ENCODE peak calls at places on chromosomes 13 and 19, in five cellular contexts. One of them, this sample, is unnamed.

GRCh38 chr19:928471-929259 is 2.8 kb downstream of the ARID3A start:
- DNase-seq in RWPE1: no peak
- DNase-seq in H9: peak
- DNase-seq in keratinocyte: no peak
- DNase-seq in mesothelial cell of epicardium: no peak
- DNase-seq in this sample: no peak

GRCh38 chr13:113109151-113110047 is 3.8 kb downstream of the F7 start:
- DNase-seq in keratinocyte: no peak
- DNase-seq in mesothelial cell of epicardium: no peak
- DNase-seq in RWPE1: no peak
- DNase-seq in H9: peak
- DNase-seq in this sample: no peak

GRCh38 chr19:19499272-19499995 is 15.9 kb downstream of the TSSK6 start:
- DNase-seq in RWPE1: no peak
- DNase-seq in keratinocyte: no peak
- DNase-seq in H9: no peak
- DNase-seq in mesothelial cell of epicardium: no peak
- DNase-seq in this sample: no peak

GRCh38 chr19:45815501-45816216 is 551 bp upstream of the RSPH6A start:
- DNase-seq in mesothelial cell of epicardium: peak
- DNase-seq in H9: peak
- DNase-seq in keratinocyte: no peak
- DNase-seq in RWPE1: no peak
- DNase-seq in this sample: peak

GRCh38 chr13:91326156-91326555 is 21.3 kb upstream of the MIR17HG start:
- DNase-seq in mesothelial cell of epicardium: no peak
- DNase-seq in keratinocyte: no peak
- DNase-seq in H9: no peak
- DNase-seq in RWPE1: no peak
- DNase-seq in this sample: no peak

GRCh38 chr19:33273881-33274662 is 28.3 kb downstream of the CEBPA start:
- DNase-seq in RWPE1: no peak
- DNase-seq in keratinocyte: peak
- DNase-seq in H9: no peak
- DNase-seq in mesothelial cell of epicardium: no peak
- DNase-seq in this sample: no peak

GRCh38 chr13:21203132-21203531 is 26.7 kb downstream of the MRPL57 start:
- DNase-seq in RWPE1: no peak
- DNase-seq in mesothelial cell of epicardium: no peak
- DNase-seq in H9: no peak
- DNase-seq in keratinocyte: no peak
- DNase-seq in this sample: no peak

GRCh38 chr19:29482855-29483640 is 42.7 kb upstream of the VSTM2B start:
- DNase-seq in H9: no peak
- DNase-seq in mesothelial cell of epicardium: no peak
- DNase-seq in RWPE1: no peak
- DNase-seq in keratinocyte: no peak
- DNase-seq in this sample: no peak

GRCh38 chr13:28499579-28499978 is 4.7 kb upstream of the FLT1 start:
- DNase-seq in mesothelial cell of epicardium: no peak
- DNase-seq in RWPE1: peak
- DNase-seq in keratinocyte: no peak
- DNase-seq in H9: no peak
- DNase-seq in this sample: no peak

GRCh38 chr13:24161010-24161775 is 673 bp downstream of the SPATA13 start:
- DNase-seq in RWPE1: peak
- DNase-seq in mesothelial cell of epicardium: peak
- DNase-seq in keratinocyte: no peak
- DNase-seq in H9: peak
- DNase-seq in this sample: no peak

GRCh38 chr19:41356984-41357739 is 3.4 kb upstream of the TGFB1 start:
- DNase-seq in H9: no peak
- DNase-seq in RWPE1: no peak
- DNase-seq in mesothelial cell of epicardium: no peak
- DNase-seq in keratinocyte: no peak
- DNase-seq in this sample: no peak

GRCh38 chr19:52691737-52692136 is 43.1 kb downstream of the ZNF611 start:
- DNase-seq in mesothelial cell of epicardium: no peak
- DNase-seq in H9: no peak
- DNase-seq in RWPE1: no peak
- DNase-seq in keratinocyte: no peak
- DNase-seq in this sample: no peak

GRCh38 chr13:100542546-100543156 is 45.9 kb downstream of the GGACT start:
- DNase-seq in mesothelial cell of epicardium: peak
- DNase-seq in keratinocyte: no peak
- DNase-seq in H9: peak
- DNase-seq in RWPE1: peak
- DNase-seq in this sample: no peak

GRCh38 chr13:40402931-40403412 is 263.5 kb downstream of the FOXO1 start:
- DNase-seq in mesothelial cell of epicardium: no peak
- DNase-seq in keratinocyte: no peak
- DNase-seq in RWPE1: peak
- DNase-seq in H9: no peak
- DNase-seq in this sample: no peak

GRCh38 chr19:51123381-51124186 is 1.1 kb upstream of the SIGLEC9 start:
- DNase-seq in mesothelial cell of epicardium: no peak
- DNase-seq in H9: no peak
- DNase-seq in RWPE1: no peak
- DNase-seq in keratinocyte: no peak
- DNase-seq in this sample: no peak

GRCh38 chr19:41357746-41358145 is 4.0 kb upstream of the TGFB1 start:
- DNase-seq in mesothelial cell of epicardium: no peak
- DNase-seq in RWPE1: no peak
- DNase-seq in H9: no peak
- DNase-seq in keratinocyte: no peak
- DNase-seq in this sample: no peak

GRCh38 chr13:30142502-30143211 is 164.7 kb downstream of the KATNAL1 start:
- DNase-seq in keratinocyte: peak
- DNase-seq in H9: peak
- DNase-seq in RWPE1: peak
- DNase-seq in mesothelial cell of epicardium: peak
- DNase-seq in this sample: no peak

GRCh38 chr19:37317403-37318209 is 53.3 kb upstream of the ZNF527 start:
- DNase-seq in RWPE1: peak
- DNase-seq in mesothelial cell of epicardium: peak
- DNase-seq in keratinocyte: peak
- DNase-seq in H9: peak
- DNase-seq in this sample: peak

GRCh38 chr13:27476943-27477681 is 26.7 kb upstream of the MTIF3 start:
- DNase-seq in H9: no peak
- DNase-seq in mesothelial cell of epicardium: no peak
- DNase-seq in RWPE1: peak
- DNase-seq in keratinocyte: no peak
- DNase-seq in this sample: no peak

GRCh38 chr19:3593156-3593555 is 7.9 kb downstream of the GIPC3 start:
- DNase-seq in H9: peak
- DNase-seq in keratinocyte: no peak
- DNase-seq in mesothelial cell of epicardium: no peak
- DNase-seq in RWPE1: no peak
- DNase-seq in this sample: no peak

GRCh38 chr13:111947876-111948275 is 119.1 kb upstream of the SOX1 start:
- DNase-seq in RWPE1: no peak
- DNase-seq in mesothelial cell of epicardium: no peak
- DNase-seq in keratinocyte: no peak
- DNase-seq in H9: peak
- DNase-seq in this sample: no peak

GRCh38 chr19:9914315-9915207 is 21.8 kb downstream of the OLFM2 start:
- DNase-seq in RWPE1: peak
- DNase-seq in keratinocyte: no peak
- DNase-seq in H9: peak
- DNase-seq in mesothelial cell of epicardium: peak
- DNase-seq in this sample: peak
- TF ChIP-seq CTCF in RWPE1: peak
- TF ChIP-seq CTCF in keratinocyte: peak
- TF ChIP-seq CTCF in H9: peak
- TF ChIP-seq CTCF in mesothelial cell of epicardium: peak
- TF ChIP-seq CTCF in this sample: peak

DNA sequence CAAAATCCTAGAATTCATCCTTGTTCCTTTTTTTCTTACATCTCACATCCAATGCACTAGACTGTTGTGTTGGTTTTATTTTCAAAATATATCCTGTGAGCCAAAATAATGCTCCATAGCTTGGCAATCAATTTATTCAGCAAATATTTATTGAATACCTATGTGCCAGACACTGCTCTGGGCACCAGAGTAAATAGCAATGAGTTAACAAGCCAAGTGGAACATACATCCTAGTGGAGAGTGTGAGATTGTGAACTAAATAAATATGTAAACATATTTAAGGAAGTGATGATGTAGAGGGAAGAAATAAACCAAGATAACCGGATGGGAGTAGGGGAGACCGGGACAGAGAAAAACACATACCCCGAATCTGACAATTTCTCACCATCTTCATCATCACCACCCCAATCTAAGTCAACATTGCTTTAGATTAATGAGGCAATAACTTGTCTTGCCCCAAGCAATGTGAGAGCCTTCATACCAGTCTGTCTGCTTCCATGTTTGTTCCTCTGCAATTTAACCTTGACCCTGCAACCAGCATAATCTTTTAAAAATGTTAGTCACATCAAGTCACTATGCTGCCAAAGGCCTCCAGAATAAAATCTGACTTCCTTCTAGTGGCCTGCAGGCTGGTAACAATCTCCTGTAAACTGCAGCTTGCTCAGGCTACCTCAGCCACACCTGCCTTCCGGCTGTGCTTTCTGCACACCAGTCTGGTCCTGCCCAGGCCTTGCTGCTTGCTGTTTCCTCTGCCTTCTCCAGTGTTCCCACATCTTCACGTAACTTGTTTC is 199.2 kb downstream of the DLEU7 start:
- DNase-seq in mesothelial cell of epicardium: no peak
- DNase-seq in keratinocyte: peak
- DNase-seq in H9: no peak
- DNase-seq in RWPE1: peak
- DNase-seq in this sample: no peak
- TF ChIP-seq CTCF in mesothelial cell of epicardium: no peak
- TF ChIP-seq CTCF in keratinocyte: no peak
- TF ChIP-seq CTCF in H9: no peak
- TF ChIP-seq CTCF in RWPE1: no peak
- TF ChIP-seq CTCF in this sample: no peak

GRCh38 chr13:53775807-53776206 is 747.2 kb downstream of the OLFM4 start:
- DNase-seq in mesothelial cell of epicardium: no peak
- DNase-seq in keratinocyte: no peak
- DNase-seq in RWPE1: no peak
- DNase-seq in H9: no peak
- DNase-seq in this sample: no peak

GRCh38 chr13:53783466-53783865 is 754.9 kb downstream of the OLFM4 start:
- DNase-seq in mesothelial cell of epicardium: no peak
- DNase-seq in RWPE1: no peak
- DNase-seq in H9: no peak
- DNase-seq in keratinocyte: no peak
- DNase-seq in this sample: no peak

GRCh38 chr13:53782400-53783030 is 753.9 kb downstream of the OLFM4 start:
- DNase-seq in keratinocyte: no peak
- DNase-seq in mesothelial cell of epicardium: no peak
- DNase-seq in H9: peak
- DNase-seq in RWPE1: peak
- DNase-seq in this sample: peak

GRCh38 chr13:53781941-53782340 is 753.3 kb downstream of the OLFM4 start:
- DNase-seq in RWPE1: peak
- DNase-seq in H9: peak
- DNase-seq in keratinocyte: no peak
- DNase-seq in mesothelial cell of epicardium: no peak
- DNase-seq in this sample: peak

GRCh38 chr13:53778937-53779336 is 750.3 kb downstream of the OLFM4 start:
- DNase-seq in mesothelial cell of epicardium: no peak
- DNase-seq in RWPE1: no peak
- DNase-seq in keratinocyte: no peak
- DNase-seq in H9: no peak
- DNase-seq in this sample: no peak
- TF ChIP-seq CTCF in mesothelial cell of epicardium: no peak
- TF ChIP-seq CTCF in RWPE1: peak
- TF ChIP-seq CTCF in keratinocyte: no peak
- TF ChIP-seq CTCF in H9: peak
- TF ChIP-seq CTCF in this sample: peak

DNA sequence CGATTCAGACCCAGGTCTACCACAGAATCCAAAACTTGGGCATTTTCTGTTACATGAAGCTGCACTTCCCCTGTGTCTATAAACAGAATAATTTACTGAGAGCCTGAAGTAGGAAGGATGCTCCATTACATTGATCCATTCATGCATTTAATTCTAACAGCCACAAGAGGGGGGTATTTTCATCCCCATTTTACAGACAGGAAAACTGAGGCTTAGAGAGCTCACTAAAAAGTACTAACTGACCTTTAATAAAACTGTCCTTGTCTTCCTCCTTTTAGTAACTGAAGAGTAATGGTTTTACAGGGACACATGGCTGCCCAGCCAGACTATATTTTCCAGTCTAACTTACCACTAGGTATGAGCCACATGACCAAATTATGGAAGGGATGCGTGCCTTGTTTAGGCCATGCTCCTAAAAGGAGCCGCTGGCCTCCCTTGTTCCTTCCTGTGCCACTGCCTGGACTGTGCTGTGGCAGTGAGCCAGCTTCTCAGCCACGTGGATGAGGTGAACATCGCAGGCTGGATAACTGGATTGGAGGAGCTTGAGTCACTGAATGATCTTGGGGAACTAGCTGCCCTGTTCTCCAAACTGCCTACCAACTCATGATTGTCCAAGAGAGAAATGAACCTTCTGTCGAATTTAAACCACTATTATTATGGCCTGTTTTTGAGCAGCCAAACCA is 108.3 kb downstream of the DOCK9 start:
- DNase-seq in RWPE1: no peak
- DNase-seq in mesothelial cell of epicardium: no peak
- DNase-seq in H9: no peak
- DNase-seq in keratinocyte: no peak
- DNase-seq in this sample: no peak
- TF ChIP-seq CTCF in RWPE1: no peak
- TF ChIP-seq CTCF in mesothelial cell of epicardium: no peak
- TF ChIP-seq CTCF in H9: peak
- TF ChIP-seq CTCF in keratinocyte: no peak
- TF ChIP-seq CTCF in this sample: peak

GRCh38 chr13:97223711-97224461 is 1.8 kb downstream of the MBNL2 start:
- DNase-seq in RWPE1: peak
- DNase-seq in keratinocyte: peak
- DNase-seq in H9: peak
- DNase-seq in mesothelial cell of epicardium: peak
- DNase-seq in this sample: no peak
- TF ChIP-seq CTCF in RWPE1: no peak
- TF ChIP-seq CTCF in keratinocyte: no peak
- TF ChIP-seq CTCF in H9: no peak
- TF ChIP-seq CTCF in mesothelial cell of epicardium: no peak
- TF ChIP-seq CTCF in this sample: no peak

GRCh38 chr13:108923386-108924061 is 294.1 kb downstream of the MYO16 start:
- DNase-seq in RWPE1: no peak
- DNase-seq in H9: no peak
- DNase-seq in mesothelial cell of epicardium: no peak
- DNase-seq in keratinocyte: no peak
- DNase-seq in this sample: no peak
- TF ChIP-seq CTCF in RWPE1: no peak
- TF ChIP-seq CTCF in H9: no peak
- TF ChIP-seq CTCF in mesothelial cell of epicardium: no peak
- TF ChIP-seq CTCF in keratinocyte: no peak
- TF ChIP-seq CTCF in this sample: no peak

This sample was measured in neural crest cell.